ENCODE peak calls at places on chromosomes 1 and 21, in eight cellular contexts. Y is adrenal gland, Q is GM12878, E is thoracic aorta, G is AG04450, F is body of pancreas, O is A549, N is GM12864. R is an unnamed sample.

GRCh38 chr21:46406001-46406400 is 52.7 kb upstream of the DIP2A start:
- DNase-seq in Y (no peak), Q (no peak), E (no peak), G (no peak), F (no peak), O (no peak), N (no peak), R (no peak)

GRCh38 chr21:17461014-17461413 is 51.8 kb upstream of the CXADR start:
- DNase-seq in Y (peak), Q (no peak), E (no peak), G (peak), F (peak), O (peak), N (no peak), R (no peak)

GRCh38 chr1:209512821-209513220 is 70.7 kb upstream of the CAMK1G start:
- DNase-seq in Y (no peak), Q (no peak), E (no peak), G (no peak), F (no peak), O (no peak), N (no peak), R (no peak)

GRCh38 chr1:221766210-221766609 is 24.3 kb upstream of the DUSP10 start:
- DNase-seq in Y (no peak), Q (no peak), E (no peak), G (peak), F (no peak), O (no peak), N (no peak), R (no peak)

GRCh38 chr1:11046270-11046566 is 821 bp downstream of the MASP2 start:
- DNase-seq in Y (peak), Q (no peak), E (no peak), G (no peak), F (peak), O (no peak), N (no peak), R (no peak)

GRCh38 chr1:198657550-198658064 is 18.8 kb downstream of the PTPRC start:
- DNase-seq in Y (no peak), Q (no peak), E (no peak), G (peak), F (no peak), O (no peak), N (no peak), R (peak)

GRCh38 chr1:93615201-93616150 is 66.2 kb downstream of the BCAR3 start:
- DNase-seq in Y (no peak), Q (peak), E (no peak), G (no peak), F (no peak), O (peak), N (no peak), R (peak)

GRCh38 chr1:109370712-109371270 is 26.9 kb downstream of the SORT1 start:
- DNase-seq in Y (no peak), Q (no peak), E (no peak), G (peak), F (no peak), O (no peak), N (no peak), R (peak)

GRCh38 chr1:179058343-179059184 is 23.3 kb upstream of the TOR3A start:
- DNase-seq in Y (no peak), Q (no peak), E (no peak), G (no peak), F (no peak), O (no peak), N (no peak), R (no peak)

GRCh38 chr1:152002960-152003359 is 9.3 kb upstream of the S100A10 start:
- DNase-seq in Y (no peak), Q (no peak), E (no peak), G (no peak), F (no peak), O (no peak), N (no peak), R (no peak)

GRCh38 chr1:185539277-185539943 is 194.8 kb upstream of the HMCN1 start:
- DNase-seq in Y (no peak), Q (no peak), E (no peak), G (no peak), F (no peak), O (no peak), N (no peak), R (no peak)

GRCh38 chr1:205626216-205626615 is 5.6 kb downstream of the ELK4 start:
- DNase-seq in Y (no peak), Q (no peak), E (no peak), G (no peak), F (no peak), O (no peak), N (no peak), R (peak)

GRCh38 chr1:23801338-23801748 is 789 bp upstream of the GALE start:
- DNase-seq in Y (peak), Q (no peak), E (no peak), G (no peak), F (peak), O (no peak), N (no peak), R (no peak)

GRCh38 chr1:212098340-212098739 is 62.8 kb downstream of the DTL start:
- DNase-seq in Y (no peak), Q (no peak), E (no peak), G (no peak), F (no peak), O (no peak), N (no peak), R (no peak)

GRCh38 chr1:218665216-218665615 is 320.1 kb downstream of the TGFB2 start:
- DNase-seq in Y (peak), Q (no peak), E (peak), G (no peak), F (peak), O (peak), N (no peak), R (no peak)

GRCh38 chr1:44609412-44609767 is 64.9 kb downstream of the TMEM53 start:
- DNase-seq in Y (peak), Q (no peak), E (no peak), G (no peak), F (peak), O (no peak), N (no peak), R (peak)

GRCh38 chr1:161196521-161197451 is 2.1 kb downstream of the ADAMTS4 start:
- DNase-seq in Y (no peak), Q (no peak), E (no peak), G (peak), F (no peak), O (no peak), N (no peak), R (no peak)

GRCh38 chr1:92623187-92623778 is 136.6 kb upstream of the GFI1 start:
- DNase-seq in Y (no peak), Q (no peak), E (no peak), G (no peak), F (no peak), O (no peak), N (no peak), R (peak)

GRCh38 chr1:22141948-22142314 is 966 bp downstream of the WNT4 start:
- DNase-seq in Y (no peak), Q (no peak), E (no peak), G (no peak), F (no peak), O (no peak), N (no peak), R (no peak)
- H3K4me3 ChIP-seq in Y (no peak), Q (no peak), E (peak), G (no peak), F (no peak), O (peak), N (peak), R (peak)

DNA sequence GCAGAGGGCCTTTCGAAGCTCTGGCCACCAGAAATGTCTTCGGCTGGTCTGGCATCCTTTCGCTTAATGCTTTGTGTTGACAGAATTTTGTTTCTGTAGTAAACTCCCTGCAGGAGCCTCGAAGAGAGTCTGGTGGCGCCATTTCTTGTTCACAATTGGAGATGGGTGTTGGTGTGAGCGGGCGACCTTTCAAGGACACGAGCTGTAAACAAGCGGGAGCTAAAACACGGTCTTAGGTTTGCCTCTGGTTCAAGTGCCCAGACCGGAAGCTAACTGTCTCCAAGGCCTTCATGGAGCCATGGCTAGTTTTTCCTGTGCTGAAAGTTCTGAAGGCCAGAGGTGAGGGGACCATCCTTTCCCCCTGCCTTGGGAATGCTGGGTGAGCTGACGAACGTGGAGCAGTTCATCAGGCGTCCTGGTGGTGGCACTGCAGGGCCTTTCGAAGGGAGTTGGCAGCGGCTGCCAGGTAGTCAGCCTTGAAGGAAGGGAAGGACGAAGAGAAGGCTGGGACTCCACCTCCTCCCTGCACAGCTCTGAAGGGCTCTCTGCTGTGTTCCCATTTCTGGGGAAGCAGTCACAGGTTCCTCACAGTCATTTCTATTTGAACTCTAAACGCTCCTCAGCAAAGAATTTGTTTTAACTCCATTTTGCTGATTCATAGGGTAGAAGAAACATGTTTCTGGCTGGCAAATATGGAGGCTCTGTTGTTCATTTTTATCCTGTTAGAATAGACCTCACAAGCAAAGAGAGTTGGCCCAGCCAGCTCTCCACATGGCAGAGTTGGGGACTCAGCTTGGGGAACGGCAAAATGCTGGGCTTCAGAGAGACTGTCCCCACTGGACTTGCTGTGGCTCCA is 35.2 kb downstream of the URB2 start:
- DNase-seq in Y (peak), Q (peak), E (peak), G (peak), F (peak), O (peak), N (no peak), R (peak)
- TF ChIP-seq CTCF in Y (peak), Q (peak), E (peak), G (peak), F (peak), O (peak), N (peak), R (peak)

DNA sequence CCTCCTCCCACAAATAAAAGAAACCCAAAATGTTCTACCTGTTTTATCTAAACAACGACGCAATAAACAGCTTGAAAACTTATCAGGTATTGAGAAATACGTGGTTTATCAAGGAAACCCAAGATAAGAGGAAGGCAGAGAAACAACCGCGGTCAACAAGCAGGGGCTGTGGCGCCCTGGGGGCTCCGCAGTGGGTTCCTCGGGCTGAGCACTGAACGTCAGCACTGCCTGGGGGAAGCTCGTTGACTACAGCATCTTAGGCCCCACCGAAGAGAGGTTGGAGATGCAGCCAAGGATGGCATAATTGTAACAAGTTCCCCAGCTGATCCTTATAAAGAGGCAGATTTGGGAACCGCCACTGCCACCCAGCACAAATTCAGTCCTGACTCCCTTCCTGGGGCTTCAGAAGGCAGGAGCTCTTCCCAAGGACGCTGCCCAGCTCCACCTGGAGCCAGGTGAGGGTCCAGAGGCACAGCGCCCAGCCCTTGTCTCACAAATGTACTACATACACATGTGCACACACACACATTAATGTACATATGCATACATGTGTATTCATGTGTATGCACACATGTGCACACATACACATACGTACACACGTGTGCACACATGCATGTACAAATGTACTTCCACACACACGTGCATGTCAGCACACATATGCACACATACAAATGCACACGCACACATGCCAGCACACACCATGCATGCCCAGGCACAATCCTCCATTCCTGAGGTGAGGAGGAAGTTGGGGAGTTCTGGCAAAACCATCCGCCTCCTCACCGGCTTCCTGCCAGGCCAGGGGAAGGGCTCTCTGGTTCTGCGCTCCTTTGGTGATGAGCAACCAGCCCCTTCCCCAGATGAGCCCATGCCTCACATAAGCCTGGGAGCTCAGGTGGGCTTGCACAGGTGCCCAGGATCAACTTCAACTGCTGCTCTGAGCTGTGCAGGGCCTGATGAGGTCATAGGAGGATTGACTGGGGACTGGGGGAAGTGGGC is 251.1 kb downstream of the NPHP4 start:
- DNase-seq in Y (no peak), Q (no peak), E (no peak), G (no peak), F (no peak), O (no peak), N (no peak), R (no peak)
- H3K4me3 ChIP-seq in Y (no peak), Q (no peak), E (no peak), G (no peak), F (no peak), O (no peak), N (no peak), R (no peak)

GRCh38 chr1:154765970-154766369 is 104.1 kb downstream of the KCNN3 start:
- DNase-seq in Y (no peak), Q (no peak), E (no peak), G (no peak), F (no peak), O (peak), N (no peak), R (no peak)
- TF ChIP-seq CTCF in Y (no peak), Q (peak), E (no peak), G (peak), F (peak), O (peak), N (no peak), R (peak)

GRCh38 chr1:9500756-9501754 is 38.2 kb upstream of the SLC25A33 start:
- DNase-seq in Y (no peak), Q (no peak), E (no peak), G (no peak), F (no peak), O (no peak), N (no peak), R (no peak)
- H3K4me3 ChIP-seq in Y (no peak), Q (no peak), E (no peak), G (no peak), F (no peak), O (no peak), N (no peak), R (no peak)

DNA sequence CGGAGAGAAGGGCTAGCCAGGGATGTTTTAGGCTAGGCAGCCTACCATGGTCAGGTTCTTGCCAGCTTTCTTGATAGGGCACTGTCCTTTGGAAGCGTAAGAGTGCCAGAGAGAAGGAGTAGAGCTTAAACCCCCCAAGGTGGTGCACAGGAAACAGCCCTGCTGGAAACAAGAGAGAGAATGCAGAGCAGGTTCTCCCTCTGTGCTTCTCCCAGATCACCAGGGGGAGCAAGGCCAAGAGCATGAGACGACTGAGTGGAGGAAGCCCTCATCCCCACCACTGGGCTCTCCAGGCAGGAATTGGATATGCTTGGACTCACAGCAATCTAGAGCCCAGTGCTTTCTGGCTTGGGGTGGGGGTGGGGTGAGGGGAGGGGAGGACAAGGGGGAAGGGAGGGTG is 49.8 kb downstream of the ATP2B4 start:
- DNase-seq in Y (no peak), Q (no peak), E (no peak), G (no peak), F (no peak), O (no peak), N (no peak), R (no peak)
- TF ChIP-seq CTCF in Y (no peak), Q (no peak), E (no peak), G (peak), F (no peak), O (no peak), N (no peak), R (no peak)

GRCh38 chr1:47433453-47434050 is 4.3 kb upstream of the FOXD2 start:
- DNase-seq in Y (no peak), Q (no peak), E (no peak), G (no peak), F (no peak), O (no peak), N (no peak), R (no peak)
- H3K4me3 ChIP-seq in Y (no peak), Q (peak), E (peak), G (peak), F (no peak), O (no peak), N (no peak), R (no peak)

DNA sequence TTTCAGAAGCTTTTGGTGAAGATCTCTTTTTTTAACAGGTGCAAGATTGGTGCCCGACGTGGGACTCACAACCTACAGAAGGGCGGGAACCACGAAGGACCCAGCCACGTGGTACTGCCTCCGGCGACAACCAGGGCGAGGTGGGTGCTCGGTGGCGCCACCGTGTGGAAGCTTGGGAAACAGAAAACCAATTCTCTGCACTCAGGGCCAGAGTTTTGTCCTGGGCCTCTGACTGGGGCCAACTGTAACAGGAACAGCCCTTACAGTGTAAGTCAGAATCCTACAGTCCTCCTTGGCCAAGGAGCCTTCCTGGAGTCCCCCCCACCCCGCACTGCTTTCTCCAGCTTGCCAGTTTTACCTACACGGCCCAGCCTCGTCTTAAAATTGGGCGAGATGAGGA is 11.6 kb upstream of the S100A7A start:
- DNase-seq in Y (peak), Q (no peak), E (no peak), G (no peak), F (peak), O (peak), N (no peak), R (peak)
- TF ChIP-seq CTCF in Y (peak), Q (peak), E (peak), G (peak), F (no peak), O (peak), N (peak), R (peak)

GRCh38 chr1:112849425-112849966 is 106.5 kb downstream of the SLC16A1 start:
- DNase-seq in Y (no peak), Q (no peak), E (no peak), G (no peak), F (peak), O (no peak), N (no peak), R (no peak)
- H3K4me3 ChIP-seq in Y (no peak), Q (no peak), E (peak), G (peak), F (no peak), O (peak), N (no peak), R (no peak)

R was measured in GM12865.